ENCODE peak calls at places on chromosomes 1 and 21, in four cellular contexts. I is cardiac muscle cell, X is GM23338, O is fibroblast of pulmonary artery. Q is an unnamed sample.

GRCh38 chr1:98870959-98871903 is 133.4 kb downstream of the PLPPR5 start:
- DNase-seq in O (peak; percentile 1), I (no peak), X (peak; percentile 41), Q (no peak)

GRCh38 chr1:24112381-24113169 is 640 bp upstream of the MYOM3 start:
- DNase-seq in I (peak; percentile 72), X (peak; percentile 71), O (peak; percentile 70), Q (peak; percentile 73)

GRCh38 chr1:54325705-54326461 is 80.3 kb downstream of the SSBP3 start:
- DNase-seq in I (no peak), X (no peak), O (no peak), Q (no peak)

GRCh38 chr1:103949714-103950113 is 200.0 kb downstream of the AMY1C start:
- DNase-seq in I (no peak), X (no peak), O (no peak), Q (no peak)

GRCh38 chr1:206631085-206631509 is 4.2 kb upstream of the DYRK3 start:
- DNase-seq in I (peak; percentile 96), X (peak; percentile 96), O (peak; percentile 96), Q (peak; percentile 96)

GRCh38 chr1:160646711-160647328 is at the start of gene SLAMF1:
- DNase-seq in O (no peak), X (no peak), I (no peak), Q (no peak)

GRCh38 chr1:101653482-101653946 is 343.2 kb downstream of the OLFM3 start:
- DNase-seq in I (peak; percentile 20), X (peak; percentile 85), O (peak; percentile 47), Q (peak; percentile 11)

GRCh38 chr1:201357211-201357610 is 20.3 kb downstream of the TNNT2 start:
- DNase-seq in X (no peak), O (no peak), I (no peak), Q (no peak)

GRCh38 chr1:243483084-243483845 is 227.4 kb downstream of the SDCCAG8 start:
- DNase-seq in O (no peak), X (peak; percentile 70), I (no peak), Q (no peak)

GRCh38 chr1:25642710-25643109 is 26.1 kb downstream of the MAN1C1 start:
- DNase-seq in X (no peak), I (peak; percentile 81), O (peak; percentile 68), Q (peak; percentile 48)

GRCh38 chr1:211589782-211590721 is 11.1 kb upstream of the SLC30A1 start:
- DNase-seq in I (peak; percentile 94), O (peak; percentile 91), X (no peak), Q (peak; percentile 91)

GRCh38 chr1:23741609-23742008 is 1.7 kb upstream of the ELOA start:
- DNase-seq in O (no peak), I (no peak), X (no peak), Q (no peak)

GRCh38 chr1:181021811-181022434 is 747 bp downstream of the STX6 start:
- DNase-seq in X (peak; percentile 79), I (peak; percentile 84), O (peak; percentile 83), Q (peak; percentile 59)

GRCh38 chr1:175742790-175743459 is 470 bp downstream of the TNR start:
- DNase-seq in I (peak; percentile 71), O (peak; percentile 52), X (peak; percentile 88), Q (peak; percentile 17)

GRCh38 chr1:186076006-186076405 is 299.0 kb downstream of the TPR start:
- DNase-seq in I (no peak), O (no peak), X (no peak), Q (peak; percentile 84)

GRCh38 chr1:235882816-235883215 is 16.1 kb upstream of the LYST start:
- DNase-seq in O (no peak), X (no peak), I (peak; percentile 61), Q (peak; percentile 61)

GRCh38 chr1:155241069-155241679 is 14.1 kb downstream of the ENTREP3 start:
- DNase-seq in I (peak; percentile 84), X (peak; percentile 92), O (peak; percentile 87), Q (peak; percentile 88)

GRCh38 chr1:188089461-188089860 is 1260.7 kb downstream of the PLA2G4A start:
- DNase-seq in I (peak; percentile 7), X (peak; percentile 64), O (peak; percentile 10), Q (no peak)

GRCh38 chr1:234915923-234916675 is 212.5 kb downstream of the TOMM20 start:
- DNase-seq in I (peak; percentile 18), O (no peak), X (no peak), Q (no peak)

GRCh38 chr21:46157396-46157986 is 2.1 kb upstream of the FTCD start:
- DNase-seq in O (no peak), X (no peak), I (no peak), Q (no peak)

GRCh38 chr21:18801468-18801867 is 397.9 kb upstream of the TMPRSS15 start:
- DNase-seq in O (peak; percentile 17), X (peak; percentile 48), I (peak; percentile 1), Q (no peak)

GRCh38 chr1:72006092-72006491 is 276.2 kb downstream of the NEGR1 start:
- DNase-seq in X (no peak), O (no peak), I (no peak), Q (no peak)

GRCh38 chr1:162846256-162847212 is 14.4 kb downstream of the CCDC190 start:
- DNase-seq in X (no peak), I (no peak), O (no peak), Q (no peak)

GRCh38 chr1:42931108-42931539 is 27.5 kb downstream of the SLC2A1 start:
- DNase-seq in X (peak; percentile 82), I (peak; percentile 48), O (peak; percentile 52), Q (peak; percentile 42)

GRCh38 chr1:221913351-221913750 is 171.5 kb upstream of the DUSP10 start:
- DNase-seq in X (no peak), I (no peak), O (no peak), Q (peak; percentile 9)

GRCh38 chr1:18111605-18112297 is 4.2 kb downstream of the IGSF21 start:
- DNase-seq in O (no peak), X (no peak), I (no peak), Q (no peak)

GRCh38 chr1:29686012-29686930 is 449.9 kb downstream of the PTPRU start:
- DNase-seq in I (no peak), O (no peak), X (no peak), Q (no peak)

GRCh38 chr1:101203812-101204540 is 32.8 kb upstream of the S1PR1 start:
- DNase-seq in I (peak; percentile 45), O (peak; percentile 61), X (no peak), Q (peak; percentile 80)

GRCh38 chr21:42495765-42496119 is 282 bp downstream of the RSPH1 start:
- DNase-seq in I (peak; percentile 30), O (peak; percentile 27), X (peak; percentile 49), Q (no peak)

GRCh38 chr1:84936116-84936810 is 43.3 kb upstream of the LPAR3 start:
- DNase-seq in X (peak; percentile 87), I (peak; percentile 85), O (peak; percentile 83), Q (peak; percentile 84)

GRCh38 chr21:32320726-32321125 is 22.1 kb downstream of the MRAP start:
- DNase-seq in X (no peak), I (no peak), O (no peak), Q (no peak)

GRCh38 chr1:227917081-227917950 is 30.4 kb downstream of the WNT9A start:
- DNase-seq in X (no peak), I (no peak), O (no peak), Q (no peak)

GRCh38 chr1:32464716-32465540 is at the start of gene ZBTB8B:
- DNase-seq in X (peak; percentile 99), I (peak; percentile 90), O (peak; percentile 84), Q (peak; percentile 71)

GRCh38 chr1:168386949-168387586 is 106.4 kb downstream of the TBX19 start:
- DNase-seq in O (peak; percentile 17), X (peak; percentile 81), I (peak; percentile 32), Q (no peak)

GRCh38 chr1:154961207-154961496 is 430 bp downstream of the PYGO2 start:
- DNase-seq in X (no peak), O (no peak), I (no peak), Q (no peak)

GRCh38 chr1:55893155-55893554 is 678.0 kb upstream of the USP24 start:
- DNase-seq in I (peak; percentile 75), O (peak; percentile 79), X (peak; percentile 68), Q (peak; percentile 62)

GRCh38 chr21:42298237-42298636 is 17.0 kb downstream of the TFF3 start:
- DNase-seq in O (no peak), X (no peak), I (no peak), Q (no peak)

GRCh38 chr1:93877529-93877928 is 1.5 kb downstream of the DNTTIP2 start:
- DNase-seq in O (no peak), I (no peak), X (no peak), Q (no peak)
- H3K4me3 ChIP-seq in O (no peak overlapping the region), I (no peak overlapping the region), X (peak overlapping the region; percentile 99), Q (peak overlapping the region; percentile 4)

GRCh38 chr1:47709302-47710074 is 271.6 kb downstream of the FOXD2 start:
- DNase-seq in X (peak; percentile 69), I (no peak), O (no peak), Q (no peak)
- TF ChIP-seq CTCF in X (peak; percentile 20), I (peak; percentile 37), O (peak; percentile 13), Q (peak; percentile 30)

GRCh38 chr1:203615182-203615581 is 11.4 kb upstream of the ATP2B4 start:
- DNase-seq in I (no peak), X (no peak), O (no peak), Q (no peak)
- H3K4me3 ChIP-seq in I (no peak overlapping the region), X (no peak overlapping the region), O (no peak overlapping the region), Q (no peak overlapping the region)

DNA sequence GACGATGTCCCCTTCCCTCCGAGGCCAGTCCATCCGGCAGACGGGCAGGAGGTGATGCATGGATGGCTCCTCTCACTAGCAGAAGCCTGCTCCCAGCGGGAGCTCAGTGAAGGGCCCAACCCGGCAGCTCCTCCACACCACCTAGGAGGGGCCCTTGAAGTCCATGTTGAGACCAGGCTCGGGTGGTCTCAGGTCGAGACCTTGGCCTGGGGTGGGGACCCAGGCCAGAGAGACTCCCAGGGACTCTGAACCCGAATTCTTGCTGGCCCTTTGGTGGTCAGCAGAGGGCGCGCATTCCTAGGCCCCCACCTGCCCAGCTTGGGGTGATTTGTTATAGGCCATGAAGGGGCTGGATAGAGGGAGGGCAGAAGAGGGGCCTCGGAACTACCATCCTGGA is 642 bp upstream of the NT5C1A start:
- DNase-seq in O (no peak), X (peak; percentile 64), I (peak; percentile 35), Q (no peak)
- TF ChIP-seq CTCF in O (peak; percentile 47), X (peak; percentile 82), I (peak; percentile 74), Q (peak; percentile 20)

DNA sequence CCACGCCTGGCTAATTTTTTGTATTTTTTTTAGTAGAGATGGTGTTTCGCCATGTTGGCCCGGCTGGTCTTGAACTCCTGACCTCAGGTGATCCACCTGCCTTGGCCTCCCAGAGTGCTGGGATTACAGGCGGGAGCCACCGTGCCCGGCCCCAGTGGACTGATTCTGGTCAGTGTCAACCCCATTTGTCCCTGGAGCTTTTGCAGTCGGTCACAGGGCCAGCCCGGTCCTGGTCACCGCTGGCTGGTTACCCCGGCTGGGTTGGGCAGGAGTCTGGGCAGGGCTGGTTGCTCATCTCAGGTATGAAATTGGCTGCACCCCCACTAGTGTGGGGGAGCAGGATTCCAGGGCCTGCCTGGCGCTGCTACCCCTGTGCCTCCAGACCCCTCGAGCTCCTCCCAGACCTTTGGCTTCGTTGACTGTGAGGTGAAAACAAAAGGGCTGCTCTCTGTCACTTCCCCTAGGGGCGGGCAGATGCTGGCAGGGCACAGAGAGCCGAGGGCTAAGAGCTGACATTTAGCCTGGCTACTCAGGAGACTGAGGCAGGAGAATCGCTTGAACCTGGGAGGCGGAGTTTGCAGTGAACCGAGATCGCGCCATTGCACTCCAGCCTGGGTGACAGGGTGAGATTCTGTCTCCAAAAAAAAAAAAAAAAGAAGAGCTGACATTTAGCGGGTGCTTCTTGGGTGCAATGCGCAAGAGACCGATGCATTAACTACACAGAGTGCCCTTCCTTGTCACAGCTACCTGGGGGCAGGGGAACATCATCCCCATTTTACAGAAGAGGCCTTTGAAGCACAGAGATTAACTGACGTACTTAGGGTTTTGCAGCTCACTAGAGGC is 10.6 kb downstream of the TNFRSF1B start:
- DNase-seq in O (no peak), X (no peak), I (no peak), Q (no peak)
- H3K4me3 ChIP-seq in O (no peak overlapping the region), X (no peak overlapping the region), I (no peak overlapping the region), Q (no peak overlapping the region)